ENCODE peak calls at places on chromosomes 16 and 17, in seven cellular contexts. One of them, this sample, is unnamed.
A peak's percentile ranks its signal among the peaks of the same experiment; 100 is the strongest.

GRCh38 chr16:29738514-29738913 is 7.3 kb downstream of the C16orf54 start:
- DNase-seq in NCI-H2171 treated with DMSO at 0.1 percent for 48 hours: no peak
- DNase-seq in ascending aorta: no peak
- DNase-seq in AG09319: no peak
- DNase-seq in activated naive CD4-positive, alpha-beta T cell treated with Interleukin-2 at 50 U/mL for 16 hours: peak; percentile 44
- DNase-seq in stimulated activated CD4-positive, alpha-beta T cell treated with anti-CD3 and anti-CD28 coated beads, Interleukin-15, amount 100 ng/mL, for 1 hour: no peak
- DNase-seq in progenitor cell of endocrine pancreas: no peak
- DNase-seq in this sample: peak; percentile 53

GRCh38 chr17:80761421-80761871 is 216.8 kb downstream of the RPTOR start:
- DNase-seq in NCI-H2171 treated with DMSO at 0.1 percent for 48 hours: no peak
- DNase-seq in ascending aorta: peak; percentile 4
- DNase-seq in AG09319: no peak
- DNase-seq in activated naive CD4-positive, alpha-beta T cell treated with Interleukin-2 at 50 U/mL for 16 hours: peak; percentile 80
- DNase-seq in stimulated activated CD4-positive, alpha-beta T cell treated with anti-CD3 and anti-CD28 coated beads, Interleukin-15, amount 100 ng/mL, for 1 hour: peak; percentile 60
- DNase-seq in progenitor cell of endocrine pancreas: no peak
- DNase-seq in this sample: peak; percentile 69

GRCh38 chr16:85651822-85652430 is 36.8 kb downstream of the GINS2 start:
- DNase-seq in NCI-H2171 treated with DMSO at 0.1 percent for 48 hours: peak; percentile 38
- DNase-seq in ascending aorta: no peak
- DNase-seq in AG09319: no peak
- DNase-seq in activated naive CD4-positive, alpha-beta T cell treated with Interleukin-2 at 50 U/mL for 16 hours: no peak
- DNase-seq in stimulated activated CD4-positive, alpha-beta T cell treated with anti-CD3 and anti-CD28 coated beads, Interleukin-15, amount 100 ng/mL, for 1 hour: no peak
- DNase-seq in progenitor cell of endocrine pancreas: no peak
- DNase-seq in this sample: no peak

GRCh38 chr17:627051-627450 is 87.6 kb downstream of the VPS53 start:
- DNase-seq in NCI-H2171 treated with DMSO at 0.1 percent for 48 hours: no peak
- DNase-seq in ascending aorta: no peak
- DNase-seq in AG09319: no peak
- DNase-seq in activated naive CD4-positive, alpha-beta T cell treated with Interleukin-2 at 50 U/mL for 16 hours: no peak
- DNase-seq in stimulated activated CD4-positive, alpha-beta T cell treated with anti-CD3 and anti-CD28 coated beads, Interleukin-15, amount 100 ng/mL, for 1 hour: no peak
- DNase-seq in progenitor cell of endocrine pancreas: no peak
- DNase-seq in this sample: no peak

GRCh38 chr16:85378145-85379040 is 234.7 kb upstream of the GSE1 start:
- DNase-seq in NCI-H2171 treated with DMSO at 0.1 percent for 48 hours: no peak
- DNase-seq in ascending aorta: no peak
- DNase-seq in AG09319: no peak
- DNase-seq in activated naive CD4-positive, alpha-beta T cell treated with Interleukin-2 at 50 U/mL for 16 hours: no peak
- DNase-seq in stimulated activated CD4-positive, alpha-beta T cell treated with anti-CD3 and anti-CD28 coated beads, Interleukin-15, amount 100 ng/mL, for 1 hour: no peak
- DNase-seq in progenitor cell of endocrine pancreas: no peak
- DNase-seq in this sample: no peak

GRCh38 chr16:57797526-57798266 is 4.6 kb downstream of the KIFC3 start:
- DNase-seq in NCI-H2171 treated with DMSO at 0.1 percent for 48 hours: no peak
- DNase-seq in ascending aorta: no peak
- DNase-seq in AG09319: no peak
- DNase-seq in activated naive CD4-positive, alpha-beta T cell treated with Interleukin-2 at 50 U/mL for 16 hours: no peak
- DNase-seq in stimulated activated CD4-positive, alpha-beta T cell treated with anti-CD3 and anti-CD28 coated beads, Interleukin-15, amount 100 ng/mL, for 1 hour: no peak
- DNase-seq in progenitor cell of endocrine pancreas: peak; percentile 57
- DNase-seq in this sample: no peak

GRCh38 chr16:53817812-53818211 is 113.9 kb downstream of the FTO start:
- DNase-seq in NCI-H2171 treated with DMSO at 0.1 percent for 48 hours: no peak
- DNase-seq in ascending aorta: no peak
- DNase-seq in AG09319: no peak
- DNase-seq in activated naive CD4-positive, alpha-beta T cell treated with Interleukin-2 at 50 U/mL for 16 hours: no peak
- DNase-seq in stimulated activated CD4-positive, alpha-beta T cell treated with anti-CD3 and anti-CD28 coated beads, Interleukin-15, amount 100 ng/mL, for 1 hour: no peak
- DNase-seq in progenitor cell of endocrine pancreas: no peak
- DNase-seq in this sample: no peak

GRCh38 chr16:75110637-75111513 is 5.7 kb downstream of the LDHD start:
- DNase-seq in NCI-H2171 treated with DMSO at 0.1 percent for 48 hours: peak; percentile 85
- DNase-seq in ascending aorta: peak; percentile 95
- DNase-seq in AG09319: peak; percentile 70
- DNase-seq in activated naive CD4-positive, alpha-beta T cell treated with Interleukin-2 at 50 U/mL for 16 hours: peak; percentile 84
- DNase-seq in stimulated activated CD4-positive, alpha-beta T cell treated with anti-CD3 and anti-CD28 coated beads, Interleukin-15, amount 100 ng/mL, for 1 hour: peak; percentile 61
- DNase-seq in progenitor cell of endocrine pancreas: peak; percentile 66
- DNase-seq in this sample: peak; percentile 72

GRCh38 chr16:2482181-2483107 is 7.5 kb downstream of the TBC1D24 start:
- DNase-seq in NCI-H2171 treated with DMSO at 0.1 percent for 48 hours: peak; percentile 78
- DNase-seq in ascending aorta: no peak
- DNase-seq in AG09319: peak; percentile 48
- DNase-seq in activated naive CD4-positive, alpha-beta T cell treated with Interleukin-2 at 50 U/mL for 16 hours: no peak
- DNase-seq in stimulated activated CD4-positive, alpha-beta T cell treated with anti-CD3 and anti-CD28 coated beads, Interleukin-15, amount 100 ng/mL, for 1 hour: no peak
- DNase-seq in progenitor cell of endocrine pancreas: no peak
- DNase-seq in this sample: no peak

GRCh38 chr16:22278841-22279240 is 18.4 kb upstream of the POLR3E start:
- DNase-seq in NCI-H2171 treated with DMSO at 0.1 percent for 48 hours: peak; percentile 87
- DNase-seq in ascending aorta: no peak
- DNase-seq in AG09319: no peak
- DNase-seq in activated naive CD4-positive, alpha-beta T cell treated with Interleukin-2 at 50 U/mL for 16 hours: no peak
- DNase-seq in stimulated activated CD4-positive, alpha-beta T cell treated with anti-CD3 and anti-CD28 coated beads, Interleukin-15, amount 100 ng/mL, for 1 hour: no peak
- DNase-seq in progenitor cell of endocrine pancreas: no peak
- DNase-seq in this sample: no peak

GRCh38 chr17:37791434-37791833 is 46.6 kb upstream of the HNF1B start:
- DNase-seq in NCI-H2171 treated with DMSO at 0.1 percent for 48 hours: no peak
- DNase-seq in ascending aorta: no peak
- DNase-seq in AG09319: peak; percentile 5
- DNase-seq in activated naive CD4-positive, alpha-beta T cell treated with Interleukin-2 at 50 U/mL for 16 hours: peak; percentile 32
- DNase-seq in stimulated activated CD4-positive, alpha-beta T cell treated with anti-CD3 and anti-CD28 coated beads, Interleukin-15, amount 100 ng/mL, for 1 hour: no peak
- DNase-seq in progenitor cell of endocrine pancreas: no peak
- DNase-seq in this sample: peak; percentile 5